ENCODE peak calls at places on chromosomes 7 and 10, in seven cellular contexts. One of them, this sample, is unnamed.

GRCh38 chr7:18341756-18342155 is 153.8 kb upstream of the HDAC9 start:
- DNase-seq in GM23338: no peak
- DNase-seq in SK-N-SH: no peak
- DNase-seq in HCT116: no peak
- DNase-seq in hepatocyte: no peak
- DNase-seq in neural progenitor cell: no peak
- DNase-seq in PC-3: no peak
- DNase-seq in this sample: no peak

GRCh38 chr10:97520520-97520919 is 21.8 kb downstream of the UBTD1 start:
- DNase-seq in GM23338: no peak
- DNase-seq in SK-N-SH: no peak
- DNase-seq in HCT116: no peak
- DNase-seq in hepatocyte: no peak
- DNase-seq in neural progenitor cell: no peak
- DNase-seq in PC-3: no peak
- DNase-seq in this sample: no peak

GRCh38 chr10:16835223-16835622 is 18.0 kb upstream of the RSU1 start:
- DNase-seq in GM23338: no peak
- DNase-seq in SK-N-SH: no peak
- DNase-seq in HCT116: no peak
- DNase-seq in hepatocyte: no peak
- DNase-seq in neural progenitor cell: no peak
- DNase-seq in PC-3: no peak
- DNase-seq in this sample: peak; percentile 39

GRCh38 chr7:127759945-127760421 is 108.0 kb downstream of the SND1 start:
- DNase-seq in GM23338: peak; percentile 33
- DNase-seq in SK-N-SH: no peak
- DNase-seq in HCT116: no peak
- DNase-seq in hepatocyte: no peak
- DNase-seq in neural progenitor cell: no peak
- DNase-seq in PC-3: no peak
- DNase-seq in this sample: no peak

GRCh38 chr10:102935510-102935909 is 17.4 kb downstream of the CNNM2 start:
- DNase-seq in GM23338: peak; percentile 28
- DNase-seq in SK-N-SH: no peak
- DNase-seq in HCT116: no peak
- DNase-seq in hepatocyte: no peak
- DNase-seq in neural progenitor cell: no peak
- DNase-seq in PC-3: no peak
- DNase-seq in this sample: no peak

GRCh38 chr7:31954500-31954899 is 115.7 kb downstream of the PDE1C start:
- DNase-seq in GM23338: no peak
- DNase-seq in SK-N-SH: no peak
- DNase-seq in HCT116: no peak
- DNase-seq in hepatocyte: no peak
- DNase-seq in neural progenitor cell: no peak
- DNase-seq in PC-3: no peak
- DNase-seq in this sample: no peak

GRCh38 chr10:60155945-60156683 is 233.6 kb downstream of the ANK3 start:
- DNase-seq in GM23338: no peak
- DNase-seq in SK-N-SH: no peak
- DNase-seq in HCT116: no peak
- DNase-seq in hepatocyte: no peak
- DNase-seq in neural progenitor cell: no peak
- DNase-seq in PC-3: no peak
- DNase-seq in this sample: no peak

GRCh38 chr7:106623846-106624245 is 37.1 kb downstream of the CCDC71L start:
- DNase-seq in GM23338: no peak
- DNase-seq in SK-N-SH: no peak
- DNase-seq in HCT116: no peak
- DNase-seq in hepatocyte: peak; percentile 15
- DNase-seq in neural progenitor cell: no peak
- DNase-seq in PC-3: peak; percentile 93
- DNase-seq in this sample: no peak

GRCh38 chr10:113754768-113755167 is 3.3 kb downstream of the PLEKHS1 start:
- DNase-seq in GM23338: no peak
- DNase-seq in SK-N-SH: no peak
- DNase-seq in HCT116: no peak
- DNase-seq in hepatocyte: peak; percentile 16
- DNase-seq in neural progenitor cell: peak; percentile 34
- DNase-seq in PC-3: no peak
- DNase-seq in this sample: no peak

GRCh38 chr7:37284805-37285211 is 163.9 kb downstream of the ELMO1 start:
- DNase-seq in GM23338: peak; percentile 78
- DNase-seq in SK-N-SH: peak; percentile 72
- DNase-seq in HCT116: peak; percentile 24
- DNase-seq in hepatocyte: peak; percentile 66
- DNase-seq in neural progenitor cell: peak; percentile 66
- DNase-seq in PC-3: peak; percentile 36
- DNase-seq in this sample: peak; percentile 47

GRCh38 chr7:44284216-44284615 is 41.2 kb downstream of the CAMK2B start:
- DNase-seq in GM23338: no peak
- DNase-seq in SK-N-SH: peak; percentile 62
- DNase-seq in HCT116: no peak
- DNase-seq in hepatocyte: no peak
- DNase-seq in neural progenitor cell: no peak
- DNase-seq in PC-3: no peak
- DNase-seq in this sample: no peak

GRCh38 chr7:106462365-106462859 is 177.6 kb upstream of the NAMPT start:
- DNase-seq in GM23338: peak; percentile 47
- DNase-seq in SK-N-SH: peak; percentile 12
- DNase-seq in HCT116: no peak
- DNase-seq in hepatocyte: peak; percentile 39
- DNase-seq in neural progenitor cell: peak; percentile 11
- DNase-seq in PC-3: peak; percentile 81
- DNase-seq in this sample: peak; percentile 39

GRCh38 chr10:986881-987634 is 1.2 kb upstream of the GTPBP4 start:
- DNase-seq in GM23338: peak; percentile 39
- DNase-seq in SK-N-SH: no peak
- DNase-seq in HCT116: no peak
- DNase-seq in hepatocyte: no peak
- DNase-seq in neural progenitor cell: no peak
- DNase-seq in PC-3: peak; percentile 42
- DNase-seq in this sample: no peak

DNA sequence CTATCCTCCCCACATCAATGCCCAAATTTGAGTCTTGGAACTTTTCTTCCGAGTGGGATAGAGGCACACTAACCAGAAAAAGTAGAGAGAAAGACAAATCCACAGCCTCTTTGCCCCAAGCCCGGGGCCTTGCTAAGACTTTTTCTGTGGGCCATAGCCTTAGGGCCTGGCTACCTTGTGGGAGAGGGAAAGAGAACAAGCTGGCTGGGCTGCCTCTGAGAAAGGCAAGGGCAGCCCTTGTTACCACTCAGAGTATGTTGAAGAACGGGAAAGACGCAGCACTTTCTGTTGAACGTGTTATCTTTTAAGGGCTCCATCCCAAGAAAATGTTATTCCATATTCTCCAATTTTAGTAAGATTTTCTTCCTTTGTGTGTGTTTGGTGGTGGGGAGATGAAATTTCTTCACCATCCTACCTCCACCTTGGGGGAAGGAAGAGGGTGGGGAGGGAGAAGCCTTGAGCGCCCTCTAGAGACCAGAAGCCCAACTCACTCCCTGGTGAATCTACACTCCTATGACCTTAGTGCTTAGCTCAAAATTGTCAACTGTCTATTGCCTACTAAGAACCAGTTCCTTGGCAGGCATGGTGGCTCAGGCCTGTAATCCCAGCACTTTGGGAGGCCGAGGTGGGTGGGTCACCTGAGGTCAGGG is 3.9 kb upstream of the NRF1 start:
- DNase-seq in GM23338: peak; percentile 82
- DNase-seq in SK-N-SH: peak; percentile 64
- DNase-seq in HCT116: no peak
- DNase-seq in hepatocyte: peak; percentile 35
- DNase-seq in neural progenitor cell: peak; percentile 64
- DNase-seq in PC-3: peak; percentile 59
- DNase-seq in this sample: peak; percentile 46
- TF ChIP-seq CTCF in GM23338: peak; percentile 88
- TF ChIP-seq CTCF in SK-N-SH: peak; percentile 69
- TF ChIP-seq CTCF in HCT116: peak; percentile 46
- TF ChIP-seq CTCF in hepatocyte: peak; percentile 26
- TF ChIP-seq CTCF in neural progenitor cell: peak; percentile 73
- TF ChIP-seq CTCF in PC-3: peak; percentile 63
- TF ChIP-seq CTCF in this sample: peak; percentile 74

GRCh38 chr10:99560277-99561126 is 27.8 kb downstream of the NKX2-3 start:
- DNase-seq in GM23338: peak; percentile 94
- DNase-seq in SK-N-SH: peak; percentile 56
- DNase-seq in HCT116: peak; percentile 61
- DNase-seq in hepatocyte: peak; percentile 83
- DNase-seq in neural progenitor cell: peak; percentile 88
- DNase-seq in PC-3: peak; percentile 60
- DNase-seq in this sample: peak; percentile 58
- TF ChIP-seq EZH2phosphoT487 in GM23338: no peak
- TF ChIP-seq EZH2phosphoT487 in SK-N-SH: no peak
- TF ChIP-seq EZH2phosphoT487 in HCT116: no peak
- TF ChIP-seq EZH2phosphoT487 in hepatocyte: no peak
- TF ChIP-seq EZH2phosphoT487 in neural progenitor cell: no peak
- TF ChIP-seq EZH2phosphoT487 in PC-3: no peak
- TF ChIP-seq EZH2phosphoT487 in this sample: no peak

GRCh38 chr7:42110333-42110732 is 126.7 kb downstream of the GLI3 start:
- DNase-seq in GM23338: no peak
- DNase-seq in SK-N-SH: no peak
- DNase-seq in HCT116: no peak
- DNase-seq in hepatocyte: no peak
- DNase-seq in neural progenitor cell: no peak
- DNase-seq in PC-3: no peak
- DNase-seq in this sample: no peak

GRCh38 chr7:42117201-42117600 is 119.8 kb downstream of the GLI3 start:
- DNase-seq in GM23338: no peak
- DNase-seq in SK-N-SH: no peak
- DNase-seq in HCT116: no peak
- DNase-seq in hepatocyte: no peak
- DNase-seq in neural progenitor cell: no peak
- DNase-seq in PC-3: no peak
- DNase-seq in this sample: no peak

DNA sequence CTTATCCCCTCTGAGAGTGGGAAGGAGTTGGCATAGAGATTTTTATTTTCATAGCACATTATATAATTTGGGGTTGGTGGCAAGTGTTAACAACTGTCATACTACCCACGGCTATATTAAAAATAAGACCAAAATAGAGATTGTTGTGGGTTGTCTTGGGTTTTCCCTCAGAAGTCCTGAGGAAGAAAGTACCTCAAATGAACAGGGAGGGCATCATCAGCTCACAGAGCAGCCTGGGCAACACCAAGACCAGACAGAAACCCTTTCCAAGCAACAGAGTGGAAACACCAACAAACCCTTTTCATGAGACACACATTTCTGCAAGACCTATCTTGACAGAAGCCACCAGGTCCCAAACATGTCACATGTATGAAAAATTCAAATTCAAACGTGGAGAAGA is 121.2 kb downstream of the GLI3 start:
- DNase-seq in GM23338: no peak
- DNase-seq in SK-N-SH: no peak
- DNase-seq in HCT116: no peak
- DNase-seq in hepatocyte: no peak
- DNase-seq in neural progenitor cell: no peak
- DNase-seq in PC-3: no peak
- DNase-seq in this sample: no peak
- TF ChIP-seq CTCF in GM23338: peak; percentile 8
- TF ChIP-seq CTCF in SK-N-SH: no peak
- TF ChIP-seq CTCF in HCT116: no peak
- TF ChIP-seq CTCF in hepatocyte: no peak
- TF ChIP-seq CTCF in neural progenitor cell: no peak
- TF ChIP-seq CTCF in PC-3: peak; percentile 14
- TF ChIP-seq CTCF in this sample: no peak

GRCh38 chr7:154503962-154504550 is 451.9 kb downstream of the DPP6 start:
- DNase-seq in GM23338: peak; percentile 68
- DNase-seq in SK-N-SH: peak; percentile 47
- DNase-seq in HCT116: peak; percentile 22
- DNase-seq in hepatocyte: peak; percentile 78
- DNase-seq in neural progenitor cell: peak; percentile 73
- DNase-seq in PC-3: peak; percentile 53
- DNase-seq in this sample: peak; percentile 71
- TF ChIP-seq EZH2phosphoT487 in GM23338: no peak
- TF ChIP-seq EZH2phosphoT487 in SK-N-SH: no peak
- TF ChIP-seq EZH2phosphoT487 in HCT116: no peak
- TF ChIP-seq EZH2phosphoT487 in hepatocyte: no peak
- TF ChIP-seq EZH2phosphoT487 in neural progenitor cell: no peak
- TF ChIP-seq EZH2phosphoT487 in PC-3: no peak
- TF ChIP-seq EZH2phosphoT487 in this sample: no peak

GRCh38 chr10:77586719-77587423 is 50.7 kb downstream of the KCNMA1 start:
- DNase-seq in GM23338: no peak
- DNase-seq in SK-N-SH: no peak
- DNase-seq in HCT116: no peak
- DNase-seq in hepatocyte: peak; percentile 85
- DNase-seq in neural progenitor cell: no peak
- DNase-seq in PC-3: peak; percentile 94
- DNase-seq in this sample: no peak
- TF ChIP-seq CTCF in GM23338: no peak
- TF ChIP-seq CTCF in SK-N-SH: no peak
- TF ChIP-seq CTCF in HCT116: no peak
- TF ChIP-seq CTCF in hepatocyte: peak; percentile 22
- TF ChIP-seq CTCF in neural progenitor cell: no peak
- TF ChIP-seq CTCF in PC-3: peak; percentile 47
- TF ChIP-seq CTCF in this sample: no peak

DNA sequence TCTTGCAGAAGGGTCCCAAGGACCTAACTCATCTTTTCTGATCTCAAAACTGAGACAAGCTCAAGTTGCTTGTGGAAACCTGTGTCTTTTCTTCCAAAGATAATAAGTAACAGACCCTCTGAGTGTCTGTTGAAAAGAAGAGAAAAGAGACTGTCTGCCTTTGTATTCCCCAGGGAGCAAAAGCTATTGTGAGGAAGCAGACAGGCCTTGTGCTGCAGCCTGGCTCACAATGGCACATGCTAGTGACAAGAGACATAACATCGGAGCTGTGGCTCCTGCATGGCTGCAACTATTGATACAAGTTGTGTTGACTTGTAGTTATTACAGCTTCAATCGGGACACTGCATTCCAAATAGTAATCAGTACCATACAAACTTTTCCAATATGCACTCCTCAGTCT is 202.9 kb downstream of the DKK1 start:
- DNase-seq in GM23338: peak; percentile 9
- DNase-seq in SK-N-SH: no peak
- DNase-seq in HCT116: no peak
- DNase-seq in hepatocyte: no peak
- DNase-seq in neural progenitor cell: peak; percentile 79
- DNase-seq in PC-3: no peak
- DNase-seq in this sample: no peak
- TF ChIP-seq EZH2phosphoT487 in GM23338: no peak
- TF ChIP-seq EZH2phosphoT487 in SK-N-SH: no peak
- TF ChIP-seq EZH2phosphoT487 in HCT116: no peak
- TF ChIP-seq EZH2phosphoT487 in hepatocyte: no peak
- TF ChIP-seq EZH2phosphoT487 in neural progenitor cell: no peak
- TF ChIP-seq EZH2phosphoT487 in PC-3: no peak
- TF ChIP-seq EZH2phosphoT487 in this sample: no peak

GRCh38 chr10:49768731-49769130 is 6.6 kb upstream of the OGDHL start:
- DNase-seq in GM23338: peak; percentile 72
- DNase-seq in SK-N-SH: peak; percentile 16
- DNase-seq in HCT116: no peak
- DNase-seq in hepatocyte: no peak
- DNase-seq in neural progenitor cell: no peak
- DNase-seq in PC-3: no peak
- DNase-seq in this sample: no peak
- TF ChIP-seq CTCF in GM23338: no peak
- TF ChIP-seq CTCF in SK-N-SH: no peak
- TF ChIP-seq CTCF in HCT116: no peak
- TF ChIP-seq CTCF in hepatocyte: no peak
- TF ChIP-seq CTCF in neural progenitor cell: no peak
- TF ChIP-seq CTCF in PC-3: no peak
- TF ChIP-seq CTCF in this sample: no peak

This sample was measured in OCI-LY7.